ENCODE peak calls at places on chromosomes 4 and X, in eight cellular contexts. H, Z, W, Q, O, C, Y and T are unnamed samples. For H3K36me3, the result is how much of the 10 kb centered on the place peaks cover.

GRCh38 chr4:114694770-114695169 is 96.2 kb downstream of the UGT8 start:
- DNase-seq in Z (no peak), H (peak), Q (no peak), Y (peak), O (peak), W (no peak), C (peak), T (no peak)

GRCh38 chr4:154033921-154034320 is 245.0 kb upstream of the SFRP2 start:
- DNase-seq in C (no peak), W (no peak), Z (no peak), O (no peak), Q (no peak), Y (no peak), H (no peak), T (no peak)

GRCh38 chrX:47579537-47579936 is 2.7 kb upstream of the TIMP1 start:
- DNase-seq in W (peak), H (no peak), Q (no peak), C (no peak), O (peak), Z (no peak), Y (no peak), T (no peak)

GRCh38 chr4:44162538-44163270 is 285.9 kb downstream of the KCTD8 start:
- DNase-seq in Q (no peak), Z (no peak), H (no peak), C (no peak), W (no peak), Y (no peak), O (peak), T (no peak)

GRCh38 chrX:136497556-136498048 is at the start of gene HTATSF1:
- DNase-seq in C (no peak), Q (no peak), O (no peak), Y (peak), H (no peak), W (no peak), Z (peak), T (no peak)

GRCh38 chr4:88908003-88908402 is 149.0 kb downstream of the FAM13A start:
- DNase-seq in H (no peak), W (no peak), O (no peak), Z (no peak), C (no peak), Q (no peak), Y (no peak), T (no peak)

GRCh38 chrX:103864149-103864548 is 32.1 kb upstream of the RAB9B start:
- DNase-seq in C (no peak), Y (no peak), O (no peak), W (no peak), Q (no peak), H (no peak), Z (no peak), T (no peak)

GRCh38 chr4:153771058-153771457 is 11.2 kb upstream of the RNF175 start:
- DNase-seq in Y (no peak), W (no peak), C (no peak), Q (no peak), H (no peak), Z (no peak), O (no peak), T (no peak)

GRCh38 chr4:180909279-180909678 is 1333.9 kb upstream of the TENM3 start:
- DNase-seq in C (no peak), O (peak), W (no peak), Y (peak), Z (no peak), Q (no peak), H (peak), T (no peak)

GRCh38 chr4:107599841-107600240 is 120.2 kb downstream of the PAPSS1 start:
- DNase-seq in O (no peak), Z (no peak), C (no peak), Q (no peak), H (no peak), Y (no peak), W (no peak), T (no peak)

DNA sequence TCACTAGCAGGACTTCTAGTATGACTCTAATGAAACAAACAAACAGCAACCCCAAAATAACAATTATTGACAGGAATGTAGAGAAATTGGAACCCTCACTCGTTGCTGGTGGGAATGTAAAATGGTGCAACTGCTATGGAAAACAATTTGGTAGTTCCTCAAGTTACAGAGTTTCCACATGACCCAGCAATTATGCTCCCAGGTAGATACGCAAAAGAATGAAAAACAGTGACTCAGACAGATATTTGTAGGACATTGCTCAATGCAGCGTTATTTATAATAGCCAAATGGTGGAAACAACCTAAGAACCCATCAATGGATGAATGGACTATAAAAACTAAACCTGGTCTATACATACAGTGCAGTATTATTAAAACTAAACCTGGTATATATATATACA is 646.1 kb upstream of the FRG1 start:
- DNase-seq in O (no peak), Q (no peak), C (no peak), Z (no peak), W (no peak), Y (no peak), H (no peak), T (no peak)
- H3K36me3 ChIP-seq in O (under half), Q (under half), C (under half), Z (under half), W (under half), Y (under half), H (under half), T (under half)

DNA sequence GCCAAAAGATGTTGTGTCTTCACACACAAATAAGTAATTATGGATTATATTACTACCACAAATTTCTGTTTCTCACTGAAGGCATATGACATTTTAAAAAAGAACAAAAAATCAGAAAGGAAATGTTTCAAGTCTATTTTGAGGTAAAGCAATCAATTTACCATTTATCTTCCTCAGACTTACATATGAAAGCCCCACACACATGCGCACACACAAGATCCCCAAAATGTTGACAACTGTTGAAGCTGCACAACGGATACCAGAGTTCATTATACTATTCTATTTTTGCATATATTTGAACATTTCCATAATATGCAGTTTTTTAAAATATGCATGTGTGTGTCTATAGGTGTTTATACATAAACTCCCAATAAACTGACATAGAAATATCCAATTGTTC is 2.7 kb downstream of the LRBA start:
- DNase-seq in H (no peak), Z (no peak), W (no peak), C (no peak), Q (no peak), O (no peak), Y (no peak), T (no peak)
- H3K27ac ChIP-seq in H (no peak), Z (no peak), W (no peak), C (no peak), Q (no peak), O (no peak), Y (no peak), T (no peak)

GRCh38 chrX:40062525-40063193 is 35.1 kb downstream of the BCOR start:
- DNase-seq in Z (peak), Y (no peak), H (no peak), W (no peak), O (peak), Q (no peak), C (no peak), T (no peak)
- H3K36me3 ChIP-seq in Z (under half), Y (half or more), H (under half), W (under half), O (under half), Q (under half), C (under half), T (under half)

GRCh38 chrX:51316271-51316670 is 16.4 kb upstream of the NUDT10 start:
- DNase-seq in Z (no peak), Y (no peak), Q (no peak), C (no peak), O (no peak), H (no peak), W (no peak), T (no peak)
- H3K27ac ChIP-seq in Z (no peak), Y (no peak), Q (no peak), C (no peak), O (no peak), H (no peak), W (no peak), T (no peak)

DNA sequence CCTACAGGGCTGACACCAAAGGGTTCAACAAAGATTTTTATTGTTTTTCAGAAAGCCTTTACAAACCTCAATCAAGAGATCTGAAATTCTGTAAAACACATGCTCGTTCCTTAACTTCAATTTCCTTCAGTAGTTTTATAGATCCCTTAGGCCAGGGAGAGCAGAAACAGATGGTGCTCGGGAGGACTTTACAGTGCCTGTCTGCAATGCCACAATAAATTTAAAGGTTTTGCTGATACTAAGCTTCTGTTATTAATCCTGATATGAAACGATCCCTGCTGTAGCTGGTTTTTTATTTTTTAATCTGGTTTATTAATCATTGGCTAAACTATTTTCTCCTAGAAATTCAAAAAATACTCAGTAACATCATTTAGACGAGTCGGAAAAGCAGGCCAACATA is 39.7 kb downstream of the SHISA3 start:
- DNase-seq in H (no peak), Y (no peak), C (no peak), Q (no peak), W (no peak), O (no peak), Z (no peak), T (no peak)
- H3K36me3 ChIP-seq in H (under half), Y (under half), C (under half), Q (under half), W (under half), O (under half), Z (under half), T (under half)

DNA sequence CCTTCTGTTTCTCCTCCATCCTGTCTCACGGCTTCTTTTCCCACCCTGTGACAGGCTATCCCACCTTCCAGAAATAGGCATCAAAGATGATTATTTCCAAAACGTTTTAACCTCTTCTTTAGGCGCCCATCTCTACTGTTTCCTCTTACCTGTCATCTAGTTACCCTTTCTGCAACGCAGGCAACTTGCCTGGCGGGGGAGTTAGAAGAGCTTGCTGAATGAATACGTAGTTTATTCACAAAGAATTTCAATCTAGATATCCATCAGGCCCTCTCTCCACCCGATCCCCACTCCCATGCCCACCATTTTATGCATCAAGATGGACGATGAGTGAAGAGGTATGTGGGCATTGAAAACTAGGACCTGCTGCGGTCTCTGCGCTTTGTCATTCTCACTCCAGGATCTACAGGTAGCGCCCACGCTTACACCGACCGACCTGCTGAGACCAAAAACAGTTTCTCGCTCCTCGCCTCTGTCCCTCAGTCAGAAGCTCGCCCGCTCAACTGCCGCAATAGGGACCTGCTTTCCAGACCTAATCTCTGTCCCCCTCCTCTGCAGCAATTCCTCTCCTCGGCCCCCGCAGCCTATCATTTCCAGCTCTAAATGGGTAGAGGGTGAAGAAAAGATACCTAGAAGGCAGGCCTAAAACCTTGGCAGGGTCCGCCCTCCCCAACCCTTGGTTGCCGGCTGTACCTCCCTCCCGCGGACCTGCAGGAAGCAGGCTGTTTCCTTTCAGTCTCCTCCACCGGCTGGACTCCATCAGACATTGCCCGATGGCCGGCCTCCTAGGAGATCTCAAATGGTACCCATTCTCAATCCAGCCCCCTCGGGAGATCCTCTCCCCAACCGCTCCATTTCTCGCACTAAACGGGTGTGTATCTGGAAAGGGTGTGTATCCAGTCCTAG is 624 bp downstream of the BEX5 start:
- DNase-seq in O (no peak), Z (no peak), Y (peak), W (peak), H (no peak), C (no peak), Q (peak), T (peak)
- H3K27ac ChIP-seq in O (no peak), Z (no peak), Y (no peak), W (no peak), H (no peak), C (no peak), Q (no peak), T (peak)

DNA sequence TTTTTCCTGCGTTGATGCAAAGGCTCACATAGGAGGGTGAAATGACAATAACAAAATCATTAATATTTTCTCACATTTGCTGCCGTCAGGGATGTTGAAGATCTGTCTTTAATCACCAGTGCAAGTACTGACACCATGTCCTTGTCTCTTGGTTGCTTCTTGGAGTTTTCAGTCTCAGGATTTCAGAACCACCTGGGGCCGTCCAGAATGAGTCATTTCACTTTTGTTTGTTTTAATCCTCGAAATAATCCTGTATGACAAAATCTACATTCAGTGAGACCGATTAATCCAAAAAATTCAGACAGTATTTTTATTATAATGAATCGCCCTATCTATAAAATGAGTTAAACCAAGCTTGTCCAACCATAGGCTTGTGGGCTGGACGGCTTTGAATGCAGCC is 47.2 kb downstream of the NEIL3 start:
- DNase-seq in O (no peak), W (no peak), H (no peak), C (no peak), Q (no peak), Z (no peak), Y (no peak), T (no peak)
- H3K36me3 ChIP-seq in O (under half), W (under half), H (under half), C (under half), Q (under half), Z (under half), Y (half or more), T (under half)

GRCh38 chrX:152925835-152926234 is 28.0 kb downstream of the ZNF185 start:
- DNase-seq in H (no peak), Q (no peak), C (no peak), Z (no peak), Y (no peak), O (no peak), W (no peak), T (no peak)
- H3K27ac ChIP-seq in H (no peak), Q (no peak), C (no peak), Z (no peak), Y (no peak), O (no peak), W (no peak), T (no peak)

GRCh38 chrX:74171465-74171864 is 132.5 kb upstream of the ZCCHC13 start:
- DNase-seq in Z (no peak), W (no peak), C (no peak), H (no peak), Q (no peak), Y (no peak), O (no peak), T (no peak)
- H3K36me3 ChIP-seq in Z (under half), W (under half), C (under half), H (under half), Q (under half), Y (under half), O (under half), T (under half)

DNA sequence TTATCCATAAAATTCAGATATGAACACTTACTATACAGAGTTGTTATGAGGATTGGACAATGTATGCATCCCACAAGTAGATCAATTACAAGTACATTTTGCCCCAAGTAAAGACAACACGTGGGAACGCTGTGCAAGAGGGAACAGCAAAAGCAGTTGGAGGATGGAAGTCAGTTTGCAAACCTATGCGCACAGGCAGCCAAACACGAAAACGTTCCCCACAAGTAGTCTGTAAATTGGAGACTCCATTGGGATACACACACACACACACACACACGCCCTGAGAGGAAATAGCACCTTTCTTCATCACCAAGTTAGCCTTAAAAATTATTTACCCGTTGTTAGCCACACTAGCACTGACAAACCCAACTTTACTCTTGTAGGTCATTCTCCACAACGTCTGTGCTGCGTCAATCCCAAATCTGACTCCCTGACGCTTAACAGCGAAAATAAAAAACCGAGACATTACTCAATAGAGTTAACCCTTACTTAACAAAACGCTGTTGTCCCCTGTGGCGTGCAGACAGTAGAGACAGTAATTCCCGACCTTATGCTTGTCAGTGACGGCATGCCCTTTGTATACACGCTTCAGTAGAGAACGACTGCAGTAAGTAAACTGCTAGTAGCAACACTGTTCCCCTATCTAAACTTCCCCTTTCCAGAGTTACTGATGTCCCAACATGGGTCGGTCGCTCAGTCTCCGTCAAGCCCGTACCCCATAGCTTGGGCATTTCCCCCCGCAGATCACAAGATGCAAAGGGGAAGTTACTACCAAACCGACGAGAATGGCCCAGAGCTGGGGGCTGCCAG is 728 bp downstream of the MANBA start:
- DNase-seq in C (peak), W (peak), O (peak), Y (peak), Q (peak), H (peak), Z (peak), T (no peak)
- H3K27ac ChIP-seq in C (peak), W (peak), O (peak), Y (peak), Q (peak), H (no peak), Z (peak), T (peak)